ENCODE peak calls at places on chromosomes 6 and 20, in four cellular contexts. One of them, this sample, is unnamed.
A peak's percentile ranks its signal among the peaks of the same experiment; 100 is the strongest.

GRCh38 chr6:163446529-163446928 is 32.0 kb downstream of the QKI start:
- DNase-seq in endodermal cell: no peak
- DNase-seq in ascending aorta: no peak
- DNase-seq in GM23248: no peak
- DNase-seq in this sample: no peak

GRCh38 chr20:48722737-48723191 is 105.0 kb downstream of the PREX1 start:
- DNase-seq in endodermal cell: no peak
- DNase-seq in ascending aorta: peak; percentile 93
- DNase-seq in GM23248: peak; percentile 88
- DNase-seq in this sample: no peak

GRCh38 chr20:11686900-11687543 is 230.7 kb upstream of the BTBD3 start:
- DNase-seq in endodermal cell: peak; percentile 69
- DNase-seq in ascending aorta: no peak
- DNase-seq in GM23248: peak; percentile 27
- DNase-seq in this sample: no peak

GRCh38 chr6:47047097-47047478 is 5.0 kb upstream of the ADGRF1 start:
- DNase-seq in endodermal cell: no peak
- DNase-seq in ascending aorta: no peak
- DNase-seq in GM23248: no peak
- DNase-seq in this sample: no peak

GRCh38 chr20:35791823-35792222 is 20.0 kb downstream of the PHF20 start:
- DNase-seq in endodermal cell: no peak
- DNase-seq in ascending aorta: no peak
- DNase-seq in GM23248: peak; percentile 94
- DNase-seq in this sample: no peak

GRCh38 chr20:25453035-25453810 is 45.8 kb downstream of the GINS1 start:
- DNase-seq in endodermal cell: no peak
- DNase-seq in ascending aorta: no peak
- DNase-seq in GM23248: peak; percentile 3
- DNase-seq in this sample: no peak

GRCh38 chr20:63498950-63499332 is at the start of gene EEF1A2:
- DNase-seq in endodermal cell: peak; percentile 66
- DNase-seq in ascending aorta: no peak
- DNase-seq in GM23248: peak; percentile 41
- DNase-seq in this sample: peak; percentile 77

GRCh38 chr6:119241124-119241491 is 108.5 kb downstream of the MAN1A1 start:
- DNase-seq in endodermal cell: no peak
- DNase-seq in ascending aorta: no peak
- DNase-seq in GM23248: peak; percentile 25
- DNase-seq in this sample: no peak

GRCh38 chr6:151757506-151757955 is 50.0 kb upstream of the ESR1 start:
- DNase-seq in endodermal cell: no peak
- DNase-seq in ascending aorta: no peak
- DNase-seq in GM23248: no peak
- DNase-seq in this sample: no peak

DNA sequence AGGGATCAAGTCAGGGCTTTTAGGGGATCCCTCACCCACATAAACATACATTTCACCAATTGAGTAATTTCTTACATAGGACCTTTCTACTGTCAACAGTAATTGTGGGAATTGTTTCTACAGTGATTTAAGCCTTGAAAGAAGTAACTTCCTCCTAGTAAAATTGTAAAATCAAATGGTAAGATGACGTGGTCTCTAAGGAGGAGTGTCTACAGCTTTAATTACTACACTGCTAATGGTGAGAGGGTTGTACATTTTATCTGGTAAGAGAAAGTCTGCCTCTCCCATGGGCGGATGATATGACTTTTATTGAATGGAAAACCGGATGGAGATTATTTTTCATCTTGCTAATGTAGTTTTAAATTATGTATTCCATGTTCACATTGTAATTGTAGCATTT is 98.0 kb downstream of the RPP40 start:
- DNase-seq in endodermal cell: no peak
- DNase-seq in ascending aorta: no peak
- DNase-seq in GM23248: no peak
- DNase-seq in this sample: no peak
- H3K4me3 ChIP-seq in endodermal cell: no peak overlapping the region
- H3K4me3 ChIP-seq in ascending aorta: no peak overlapping the region
- H3K4me3 ChIP-seq in GM23248: peak overlapping the region; percentile 46
- H3K4me3 ChIP-seq in this sample: no peak overlapping the region

GRCh38 chr20:55251170-55251569 is 754.1 kb downstream of the CBLN4 start:
- DNase-seq in endodermal cell: no peak
- DNase-seq in ascending aorta: no peak
- DNase-seq in GM23248: no peak
- DNase-seq in this sample: no peak
- H3K9me3 ChIP-seq in endodermal cell: peaks cover 24% of the 10 kb centered on the region
- H3K9me3 ChIP-seq in ascending aorta: no peaks in the 10 kb centered on the region
- H3K9me3 ChIP-seq in GM23248: no peaks in the 10 kb centered on the region
- H3K9me3 ChIP-seq in this sample: no peaks in the 10 kb centered on the region

GRCh38 chr20:9388826-9389187 is 125.6 kb upstream of the LAMP5 start:
- DNase-seq in endodermal cell: no peak
- DNase-seq in ascending aorta: no peak
- DNase-seq in GM23248: no peak
- DNase-seq in this sample: no peak
- H3K4me3 ChIP-seq in endodermal cell: no peak overlapping the region
- H3K4me3 ChIP-seq in ascending aorta: no peak overlapping the region
- H3K4me3 ChIP-seq in GM23248: no peak overlapping the region
- H3K4me3 ChIP-seq in this sample: no peak overlapping the region

GRCh38 chr6:123208111-123208510 is 212.1 kb downstream of the CLVS2 start:
- DNase-seq in endodermal cell: no peak
- DNase-seq in ascending aorta: no peak
- DNase-seq in GM23248: no peak
- DNase-seq in this sample: no peak
- H3K9me3 ChIP-seq in endodermal cell: peaks cover 1% of the 10 kb centered on the region
- H3K9me3 ChIP-seq in ascending aorta: no peaks in the 10 kb centered on the region
- H3K9me3 ChIP-seq in GM23248: peaks cover 5% of the 10 kb centered on the region
- H3K9me3 ChIP-seq in this sample: peaks cover 8% of the 10 kb centered on the region

GRCh38 chr6:135018057-135018456 is 36.6 kb downstream of the HBS1L start:
- DNase-seq in endodermal cell: no peak
- DNase-seq in ascending aorta: no peak
- DNase-seq in GM23248: no peak
- DNase-seq in this sample: no peak
- H3K4me3 ChIP-seq in endodermal cell: no peak overlapping the region
- H3K4me3 ChIP-seq in ascending aorta: no peak overlapping the region
- H3K4me3 ChIP-seq in GM23248: no peak overlapping the region
- H3K4me3 ChIP-seq in this sample: no peak overlapping the region

GRCh38 chr6:106808758-106809157 is 165.8 kb downstream of the CD24 start:
- DNase-seq in endodermal cell: no peak
- DNase-seq in ascending aorta: no peak
- DNase-seq in GM23248: no peak
- DNase-seq in this sample: no peak
- H3K9me3 ChIP-seq in endodermal cell: peaks cover 54% of the 10 kb centered on the region
- H3K9me3 ChIP-seq in ascending aorta: peaks cover 27% of the 10 kb centered on the region
- H3K9me3 ChIP-seq in GM23248: no peaks in the 10 kb centered on the region
- H3K9me3 ChIP-seq in this sample: peaks cover 54% of the 10 kb centered on the region

DNA sequence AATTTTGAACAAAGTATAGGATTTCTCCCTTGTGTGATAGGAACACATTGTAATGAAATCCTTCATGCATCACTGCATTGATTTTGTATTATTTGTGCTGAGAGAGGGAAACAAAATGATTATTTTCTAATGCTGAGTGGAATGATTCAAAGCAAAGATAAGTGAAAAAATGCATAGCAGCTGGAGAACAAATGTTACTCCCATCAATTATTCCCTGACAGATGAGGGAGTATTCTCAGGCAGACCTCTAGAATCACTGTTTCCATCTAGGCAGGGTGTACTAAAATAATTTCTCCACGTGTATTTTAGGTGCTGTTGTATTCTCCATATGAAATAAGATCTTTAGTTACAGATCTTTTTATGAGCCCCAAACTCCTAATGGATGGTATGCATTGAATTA is 39.4 kb downstream of the RNF217 start:
- DNase-seq in endodermal cell: no peak
- DNase-seq in ascending aorta: no peak
- DNase-seq in GM23248: no peak
- DNase-seq in this sample: no peak
- H3K4me3 ChIP-seq in endodermal cell: no peak overlapping the region
- H3K4me3 ChIP-seq in ascending aorta: peak overlapping the region; percentile 55
- H3K4me3 ChIP-seq in GM23248: no peak overlapping the region
- H3K4me3 ChIP-seq in this sample: peak overlapping the region; percentile 52

GRCh38 chr6:169894377-169894960 is 143.0 kb downstream of the ERMARD start:
- DNase-seq in endodermal cell: no peak
- DNase-seq in ascending aorta: no peak
- DNase-seq in GM23248: no peak
- DNase-seq in this sample: no peak
- H3K9me3 ChIP-seq in endodermal cell: no peaks in the 10 kb centered on the region
- H3K9me3 ChIP-seq in ascending aorta: no peaks in the 10 kb centered on the region
- H3K9me3 ChIP-seq in GM23248: no peaks in the 10 kb centered on the region
- H3K9me3 ChIP-seq in this sample: no peaks in the 10 kb centered on the region

This sample was measured in heart right ventricle.